ENCODE peak calls at places on chromosomes 13 and 19, in six cellular contexts. One of them, this sample, is unnamed.

GRCh38 chr19:2199215-2199614 is 35.5 kb downstream of the DOT1L start:
- DNase-seq in AG09309: no peak
- DNase-seq in progenitor cell of endocrine pancreas: no peak
- DNase-seq in AG09319: no peak
- DNase-seq in stimulated activated CD8-positive, alpha-beta memory T cell treated with anti-CD3 and anti-CD28 coated beads, Interleukin-7, amount 100 ng/mL, for 1 hour: no peak
- DNase-seq in NCI-H2029: no peak
- DNase-seq in this sample: no peak

GRCh38 chr19:10961763-10962536 is 1.1 kb downstream of the SMARCA4 start:
- DNase-seq in AG09309: no peak
- DNase-seq in progenitor cell of endocrine pancreas: no peak
- DNase-seq in AG09319: no peak
- DNase-seq in stimulated activated CD8-positive, alpha-beta memory T cell treated with anti-CD3 and anti-CD28 coated beads, Interleukin-7, amount 100 ng/mL, for 1 hour: no peak
- DNase-seq in NCI-H2029: no peak
- DNase-seq in this sample: no peak

GRCh38 chr13:45456196-45456972 is 8.4 kb upstream of the COG3 start:
- DNase-seq in AG09309: no peak
- DNase-seq in progenitor cell of endocrine pancreas: no peak
- DNase-seq in AG09319: no peak
- DNase-seq in stimulated activated CD8-positive, alpha-beta memory T cell treated with anti-CD3 and anti-CD28 coated beads, Interleukin-7, amount 100 ng/mL, for 1 hour: no peak
- DNase-seq in NCI-H2029: no peak
- DNase-seq in this sample: no peak

GRCh38 chr19:9916719-9917118 is 19.6 kb downstream of the OLFM2 start:
- DNase-seq in AG09309: no peak
- DNase-seq in progenitor cell of endocrine pancreas: no peak
- DNase-seq in AG09319: no peak
- DNase-seq in stimulated activated CD8-positive, alpha-beta memory T cell treated with anti-CD3 and anti-CD28 coated beads, Interleukin-7, amount 100 ng/mL, for 1 hour: no peak
- DNase-seq in NCI-H2029: no peak
- DNase-seq in this sample: no peak

GRCh38 chr19:29397748-29398147 is 128.0 kb upstream of the VSTM2B start:
- DNase-seq in AG09309: no peak
- DNase-seq in progenitor cell of endocrine pancreas: no peak
- DNase-seq in AG09319: no peak
- DNase-seq in stimulated activated CD8-positive, alpha-beta memory T cell treated with anti-CD3 and anti-CD28 coated beads, Interleukin-7, amount 100 ng/mL, for 1 hour: no peak
- DNase-seq in NCI-H2029: no peak
- DNase-seq in this sample: no peak

GRCh38 chr13:24692541-24692940 is 12.3 kb downstream of the ATP12A start:
- DNase-seq in AG09309: peak; percentile 35
- DNase-seq in progenitor cell of endocrine pancreas: no peak
- DNase-seq in AG09319: no peak
- DNase-seq in stimulated activated CD8-positive, alpha-beta memory T cell treated with anti-CD3 and anti-CD28 coated beads, Interleukin-7, amount 100 ng/mL, for 1 hour: no peak
- DNase-seq in NCI-H2029: no peak
- DNase-seq in this sample: no peak

GRCh38 chr19:49624967-49625910 is 14.7 kb downstream of the RRAS start:
- DNase-seq in AG09309: no peak
- DNase-seq in progenitor cell of endocrine pancreas: no peak
- DNase-seq in AG09319: no peak
- DNase-seq in stimulated activated CD8-positive, alpha-beta memory T cell treated with anti-CD3 and anti-CD28 coated beads, Interleukin-7, amount 100 ng/mL, for 1 hour: no peak
- DNase-seq in NCI-H2029: no peak
- DNase-seq in this sample: no peak

GRCh38 chr19:28296506-28296905 is 916.4 kb downstream of the UQCRFS1 start:
- DNase-seq in AG09309: peak; percentile 72
- DNase-seq in progenitor cell of endocrine pancreas: no peak
- DNase-seq in AG09319: no peak
- DNase-seq in stimulated activated CD8-positive, alpha-beta memory T cell treated with anti-CD3 and anti-CD28 coated beads, Interleukin-7, amount 100 ng/mL, for 1 hour: no peak
- DNase-seq in NCI-H2029: no peak
- DNase-seq in this sample: no peak

GRCh38 chr19:4449022-4449825 is 8.4 kb downstream of the UBXN6 start:
- DNase-seq in AG09309: no peak
- DNase-seq in progenitor cell of endocrine pancreas: no peak
- DNase-seq in AG09319: no peak
- DNase-seq in stimulated activated CD8-positive, alpha-beta memory T cell treated with anti-CD3 and anti-CD28 coated beads, Interleukin-7, amount 100 ng/mL, for 1 hour: no peak
- DNase-seq in NCI-H2029: no peak
- DNase-seq in this sample: no peak

GRCh38 chr13:35484384-35484783 is 7.9 kb upstream of the MAB21L1 start:
- DNase-seq in AG09309: no peak
- DNase-seq in progenitor cell of endocrine pancreas: no peak
- DNase-seq in AG09319: no peak
- DNase-seq in stimulated activated CD8-positive, alpha-beta memory T cell treated with anti-CD3 and anti-CD28 coated beads, Interleukin-7, amount 100 ng/mL, for 1 hour: no peak
- DNase-seq in NCI-H2029: no peak
- DNase-seq in this sample: no peak

GRCh38 chr13:63614874-63615612 is 2199.4 kb upstream of the PCDH20 start:
- DNase-seq in AG09309: no peak
- DNase-seq in progenitor cell of endocrine pancreas: no peak
- DNase-seq in AG09319: no peak
- DNase-seq in stimulated activated CD8-positive, alpha-beta memory T cell treated with anti-CD3 and anti-CD28 coated beads, Interleukin-7, amount 100 ng/mL, for 1 hour: no peak
- DNase-seq in NCI-H2029: no peak
- DNase-seq in this sample: no peak

GRCh38 chr13:113423225-113424170 is 29.8 kb downstream of the ADPRHL1 start:
- DNase-seq in AG09309: no peak
- DNase-seq in progenitor cell of endocrine pancreas: no peak
- DNase-seq in AG09319: no peak
- DNase-seq in stimulated activated CD8-positive, alpha-beta memory T cell treated with anti-CD3 and anti-CD28 coated beads, Interleukin-7, amount 100 ng/mL, for 1 hour: no peak
- DNase-seq in NCI-H2029: no peak
- DNase-seq in this sample: no peak

GRCh38 chr13:39244561-39245230 is 206.4 kb downstream of the NHLRC3 start:
- DNase-seq in AG09309: no peak
- DNase-seq in progenitor cell of endocrine pancreas: no peak
- DNase-seq in AG09319: no peak
- DNase-seq in stimulated activated CD8-positive, alpha-beta memory T cell treated with anti-CD3 and anti-CD28 coated beads, Interleukin-7, amount 100 ng/mL, for 1 hour: no peak
- DNase-seq in NCI-H2029: peak; percentile 53
- DNase-seq in this sample: no peak

GRCh38 chr13:50053844-50054243 is 38.6 kb downstream of the KCNRG start:
- DNase-seq in AG09309: no peak
- DNase-seq in progenitor cell of endocrine pancreas: no peak
- DNase-seq in AG09319: no peak
- DNase-seq in stimulated activated CD8-positive, alpha-beta memory T cell treated with anti-CD3 and anti-CD28 coated beads, Interleukin-7, amount 100 ng/mL, for 1 hour: no peak
- DNase-seq in NCI-H2029: no peak
- DNase-seq in this sample: no peak

GRCh38 chr13:63112799-63113395 is 1697.2 kb upstream of the PCDH20 start:
- DNase-seq in AG09309: no peak
- DNase-seq in progenitor cell of endocrine pancreas: no peak
- DNase-seq in AG09319: no peak
- DNase-seq in stimulated activated CD8-positive, alpha-beta memory T cell treated with anti-CD3 and anti-CD28 coated beads, Interleukin-7, amount 100 ng/mL, for 1 hour: no peak
- DNase-seq in NCI-H2029: no peak
- DNase-seq in this sample: no peak

GRCh38 chr13:89352384-89352783 is 1681.2 kb downstream of the SLITRK5 start:
- DNase-seq in AG09309: no peak
- DNase-seq in progenitor cell of endocrine pancreas: no peak
- DNase-seq in AG09319: no peak
- DNase-seq in stimulated activated CD8-positive, alpha-beta memory T cell treated with anti-CD3 and anti-CD28 coated beads, Interleukin-7, amount 100 ng/mL, for 1 hour: no peak
- DNase-seq in NCI-H2029: no peak
- DNase-seq in this sample: no peak

GRCh38 chr19:5354403-5354802 is 13.8 kb upstream of the PTPRS start:
- DNase-seq in AG09309: no peak
- DNase-seq in progenitor cell of endocrine pancreas: no peak
- DNase-seq in AG09319: no peak
- DNase-seq in stimulated activated CD8-positive, alpha-beta memory T cell treated with anti-CD3 and anti-CD28 coated beads, Interleukin-7, amount 100 ng/mL, for 1 hour: no peak
- DNase-seq in NCI-H2029: no peak
- DNase-seq in this sample: no peak

GRCh38 chr13:84607614-84608013 is 725.3 kb upstream of the SLITRK1 start:
- DNase-seq in AG09309: peak; percentile 46
- DNase-seq in progenitor cell of endocrine pancreas: no peak
- DNase-seq in AG09319: peak; percentile 7
- DNase-seq in stimulated activated CD8-positive, alpha-beta memory T cell treated with anti-CD3 and anti-CD28 coated beads, Interleukin-7, amount 100 ng/mL, for 1 hour: no peak
- DNase-seq in NCI-H2029: no peak
- DNase-seq in this sample: no peak

GRCh38 chr13:33207616-33207964 is 78.0 kb downstream of the STARD13 start:
- DNase-seq in AG09309: peak; percentile 89
- DNase-seq in progenitor cell of endocrine pancreas: no peak
- DNase-seq in AG09319: peak; percentile 95
- DNase-seq in stimulated activated CD8-positive, alpha-beta memory T cell treated with anti-CD3 and anti-CD28 coated beads, Interleukin-7, amount 100 ng/mL, for 1 hour: no peak
- DNase-seq in NCI-H2029: no peak
- DNase-seq in this sample: no peak

GRCh38 chr19:629961-630714 is 3.2 kb downstream of the POLRMT start:
- DNase-seq in AG09309: no peak
- DNase-seq in progenitor cell of endocrine pancreas: no peak
- DNase-seq in AG09319: no peak
- DNase-seq in stimulated activated CD8-positive, alpha-beta memory T cell treated with anti-CD3 and anti-CD28 coated beads, Interleukin-7, amount 100 ng/mL, for 1 hour: no peak
- DNase-seq in NCI-H2029: no peak
- DNase-seq in this sample: no peak

GRCh38 chr19:4552546-4552819 is 7.0 kb downstream of the SEMA6B start:
- DNase-seq in AG09309: no peak
- DNase-seq in progenitor cell of endocrine pancreas: no peak
- DNase-seq in AG09319: no peak
- DNase-seq in stimulated activated CD8-positive, alpha-beta memory T cell treated with anti-CD3 and anti-CD28 coated beads, Interleukin-7, amount 100 ng/mL, for 1 hour: no peak
- DNase-seq in NCI-H2029: no peak
- DNase-seq in this sample: no peak

GRCh38 chr13:30454991-30455390 is 10.7 kb downstream of the HMGB1 start:
- DNase-seq in AG09309: no peak
- DNase-seq in progenitor cell of endocrine pancreas: no peak
- DNase-seq in AG09319: no peak
- DNase-seq in stimulated activated CD8-positive, alpha-beta memory T cell treated with anti-CD3 and anti-CD28 coated beads, Interleukin-7, amount 100 ng/mL, for 1 hour: no peak
- DNase-seq in NCI-H2029: no peak
- DNase-seq in this sample: no peak

GRCh38 chr19:55353356-55353802 is 1.1 kb downstream of the COX6B2 start:
- DNase-seq in AG09309: no peak
- DNase-seq in progenitor cell of endocrine pancreas: no peak
- DNase-seq in AG09319: no peak
- DNase-seq in stimulated activated CD8-positive, alpha-beta memory T cell treated with anti-CD3 and anti-CD28 coated beads, Interleukin-7, amount 100 ng/mL, for 1 hour: no peak
- DNase-seq in NCI-H2029: no peak
- DNase-seq in this sample: no peak

GRCh38 chr19:44807162-44807561 is 1.7 kb upstream of the BCAM start:
- DNase-seq in AG09309: no peak
- DNase-seq in progenitor cell of endocrine pancreas: no peak
- DNase-seq in AG09319: no peak
- DNase-seq in stimulated activated CD8-positive, alpha-beta memory T cell treated with anti-CD3 and anti-CD28 coated beads, Interleukin-7, amount 100 ng/mL, for 1 hour: no peak
- DNase-seq in NCI-H2029: peak; percentile 96
- DNase-seq in this sample: no peak